ENCODE peak calls at places on chromosomes 6 and 20, in six cellular contexts. D is Peyer's patch, K is transverse colon, P is ovary, Z is cardiac muscle cell, J is RWPE1. E is an unnamed sample.

GRCh38 chr20:54180931-54181330 is 7.1 kb upstream of the CYP24A1 start:
- DNase-seq in P (no peak), D (no peak), K (no peak), J (no peak), Z (no peak), E (no peak)

GRCh38 chr6:96015791-96016776 is at the start of gene FUT9:
- DNase-seq in Z (no peak), D (no peak), K (no peak), J (no peak), P (no peak), E (no peak)

GRCh38 chr6:6590530-6590929 is 2.0 kb downstream of the LY86 start:
- DNase-seq in D (no peak), J (no peak), K (no peak), P (no peak), Z (no peak), E (no peak)

GRCh38 chr6:14811760-14812428 is 434.0 kb upstream of the JARID2 start:
- DNase-seq in K (no peak), P (no peak), J (no peak), D (no peak), Z (peak), E (no peak)

GRCh38 chr6:47235964-47236760 is 73.5 kb downstream of the TNFRSF21 start:
- DNase-seq in K (peak), J (no peak), P (no peak), Z (no peak), D (peak), E (no peak)

GRCh38 chr6:55679503-55679902 is 100.5 kb upstream of the HMGCLL1 start:
- DNase-seq in D (no peak), K (no peak), Z (no peak), P (no peak), J (no peak), E (no peak)

GRCh38 chr6:28336284-28337024 is 506 bp upstream of the ZSCAN31 start:
- DNase-seq in P (no peak), Z (peak), J (no peak), K (peak), D (no peak), E (no peak)

GRCh38 chr6:146861029-146861563 is 262.3 kb downstream of the ADGB start:
- DNase-seq in J (no peak), D (no peak), K (no peak), Z (no peak), P (no peak), E (no peak)

GRCh38 chr6:117265425-117266266 is at the start of gene VGLL2:
- DNase-seq in J (no peak), P (no peak), K (peak), Z (peak), D (no peak), E (no peak)

GRCh38 chr20:47188540-47188939 is 168.0 kb downstream of the ZMYND8 start:
- DNase-seq in P (no peak), Z (peak), K (no peak), J (no peak), D (no peak), E (no peak)

GRCh38 chr6:106927531-106928398 is 46.8 kb downstream of the CD24 start:
- DNase-seq in D (peak), Z (peak), P (no peak), K (peak), J (peak), E (no peak)

GRCh38 chr6:1477432-1478090 is 88.2 kb downstream of the FOXF2 start:
- DNase-seq in J (peak), D (no peak), Z (peak), P (no peak), K (no peak), E (no peak)

GRCh38 chr20:37463726-37464125 is 57.3 kb upstream of the NNAT start:
- DNase-seq in D (no peak), P (no peak), Z (no peak), K (no peak), J (no peak), E (no peak)
- H3K27ac ChIP-seq in D (no peak), P (no peak), Z (no peak), K (no peak), J (no peak), E (no peak)

GRCh38 chr20:57613481-57613921 is 6.7 kb downstream of the ZBP1 start:
- DNase-seq in P (peak), Z (no peak), K (no peak), J (no peak), D (peak), E (no peak)
- TF ChIP-seq CTCF in P (no peak), Z (no peak), K (no peak), J (no peak), D (no peak), E (no peak)

DNA sequence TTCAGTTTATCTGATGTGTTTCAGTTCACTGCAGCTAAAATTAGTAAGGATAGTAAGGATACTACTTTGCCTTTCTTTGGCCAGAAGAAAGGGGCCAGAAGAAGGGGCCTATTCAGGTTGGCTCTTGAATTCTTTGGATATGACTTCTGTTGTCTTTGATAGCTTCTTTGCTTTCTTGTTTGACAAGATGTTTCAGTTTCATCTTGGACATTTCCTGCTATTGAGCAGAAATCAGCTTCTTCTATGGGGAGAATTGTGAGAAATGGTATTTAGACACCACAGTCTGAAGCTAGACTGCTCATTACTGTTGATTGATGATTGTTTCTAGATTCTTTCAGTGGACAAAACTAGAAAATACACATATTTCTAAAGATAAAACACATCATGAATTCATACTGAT is 23.2 kb downstream of the L3MBTL3 start:
- DNase-seq in K (no peak), J (no peak), P (no peak), Z (no peak), D (no peak), E (no peak)
- H3K27ac ChIP-seq in K (no peak), J (no peak), P (no peak), Z (no peak), D (no peak), E (no peak)

DNA sequence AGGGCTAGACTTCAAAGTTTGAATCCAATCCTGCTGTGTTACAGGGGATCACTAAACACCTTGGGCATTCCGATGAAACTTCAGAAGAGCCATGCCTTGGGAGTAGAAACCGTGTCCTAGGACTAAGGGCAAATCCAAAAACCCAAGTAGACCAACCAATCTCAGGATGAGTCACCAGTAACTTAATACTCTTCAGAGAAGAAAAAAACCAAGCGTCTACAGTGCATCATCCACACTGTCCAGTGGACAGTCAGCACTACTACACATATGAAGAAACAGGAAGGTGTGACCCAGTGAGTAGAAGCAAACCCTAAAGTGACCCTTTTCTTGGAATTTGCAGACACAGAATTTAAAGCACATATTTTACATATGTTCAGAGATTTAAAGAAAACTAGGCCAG is 39.4 kb upstream of the VAPB start:
- DNase-seq in Z (peak), P (no peak), J (peak), K (no peak), D (no peak), E (no peak)
- TF ChIP-seq CTCF in Z (no peak), P (no peak), J (no peak), K (no peak), D (no peak), E (no peak)

DNA sequence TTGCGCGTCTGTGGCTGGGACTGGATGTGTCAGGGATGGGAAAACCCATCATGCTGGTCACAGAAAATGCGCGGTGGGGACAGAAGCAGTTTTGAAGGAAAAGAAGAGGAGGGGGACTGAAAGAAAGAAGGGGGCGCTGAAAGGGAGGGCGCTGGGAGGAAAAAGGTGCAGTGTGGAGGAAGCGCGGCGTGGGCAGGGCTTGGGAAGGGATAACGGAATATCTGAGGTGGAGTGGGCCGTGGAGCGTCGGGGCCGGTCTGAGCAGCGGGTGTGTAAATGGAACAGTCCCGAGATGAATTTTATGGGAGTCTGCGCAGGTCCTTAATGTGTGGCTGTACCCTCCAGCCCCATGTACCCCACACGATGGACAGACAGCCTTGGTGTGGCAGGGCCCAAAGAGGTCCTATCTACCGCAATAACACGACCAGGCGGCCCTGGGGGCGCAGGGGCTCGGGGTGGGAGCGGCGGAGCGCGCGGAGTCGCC is 366 bp upstream of the SLC29A1 start:
- DNase-seq in J (no peak), D (no peak), P (peak), Z (no peak), K (no peak), E (no peak)
- H3K27ac ChIP-seq in J (peak), D (peak), P (peak), Z (peak), K (peak), E (peak)

GRCh38 chr6:101226677-101227135 is 166.8 kb upstream of the GRIK2 start:
- DNase-seq in P (no peak), Z (peak), D (peak), K (no peak), J (peak), E (no peak)
- TF ChIP-seq CTCF in P (no peak), Z (peak), D (peak), K (no peak), J (no peak), E (peak)

GRCh38 chr6:36685198-36685919 is 6.8 kb downstream of the CDKN1A start:
- DNase-seq in D (no peak), K (no peak), J (no peak), Z (no peak), P (no peak), E (no peak)
- H3K27ac ChIP-seq in D (no peak), K (no peak), J (peak), Z (no peak), P (no peak), E (no peak)

GRCh38 chr6:98759459-98759858 is 74.9 kb upstream of the POU3F2 start:
- DNase-seq in J (no peak), P (no peak), Z (no peak), K (no peak), D (no peak), E (no peak)
- TF ChIP-seq CTCF in J (no peak), P (no peak), Z (no peak), K (no peak), D (no peak), E (no peak)

E was measured in thoracic aorta.